ENCODE peak calls at places on chromosomes 2 and 18, in six cellular contexts. H is upper lobe of left lung, F is spleen, Z is HCT116, Y is GM12891, L is K562. K is an unnamed sample.

GRCh38 chr2:38095996-38096861 is 20.3 kb upstream of the CYP1B1 start:
- DNase-seq in L (no peak), Z (no peak), H (peak), F (no peak), Y (peak), K (peak)

GRCh38 chr2:239278941-239279365 is 121.9 kb downstream of the HDAC4 start:
- DNase-seq in Y (no peak), H (no peak), Z (peak), F (peak), L (no peak), K (no peak)

GRCh38 chr18:7273301-7273911 is 42.5 kb downstream of the LRRC30 start:
- DNase-seq in Z (no peak), Y (no peak), F (peak), H (peak), L (no peak), K (peak)

GRCh38 chr2:176126929-176127768 is 2.4 kb upstream of the HOXD8 start:
- DNase-seq in H (no peak), L (peak), Y (no peak), F (no peak), Z (no peak), K (peak)

GRCh38 chr18:59918320-59918755 is 18.5 kb downstream of the PMAIP1 start:
- DNase-seq in Z (peak), F (peak), H (peak), Y (no peak), L (peak), K (no peak)

GRCh38 chr2:10028988-10029874 is 14.1 kb upstream of the KLF11 start:
- DNase-seq in F (peak), H (peak), Y (peak), Z (no peak), L (peak), K (no peak)

GRCh38 chr18:35511428-35511827 is 13.7 kb upstream of the INO80C start:
- DNase-seq in Y (no peak), L (no peak), Z (no peak), H (no peak), F (no peak), K (no peak)

GRCh38 chr18:36809590-36810381 is 19.0 kb downstream of the TPGS2 start:
- DNase-seq in F (no peak), Z (peak), Y (peak), H (peak), L (peak), K (peak)

GRCh38 chr2:235852528-235852920 is 315.7 kb downstream of the GBX2 start:
- DNase-seq in Z (no peak), H (no peak), F (peak), Y (no peak), L (no peak), K (no peak)

GRCh38 chr18:12774982-12775381 is 72.1 kb downstream of the PSMG2 start:
- DNase-seq in L (no peak), F (no peak), Y (no peak), Z (no peak), H (no peak), K (no peak)

GRCh38 chr2:43414586-43415125 is 181.2 kb downstream of the THADA start:
- DNase-seq in Y (no peak), Z (no peak), F (no peak), H (no peak), L (no peak), K (no peak)

GRCh38 chr2:68491582-68491981 is 24.2 kb downstream of the APLF start:
- DNase-seq in F (no peak), H (no peak), Y (no peak), L (no peak), Z (no peak), K (no peak)
- TF ChIP-seq POLR2A in F (no peak), H (no peak), Y (no peak), L (no peak), Z (no peak), K (no peak)

GRCh38 chr18:77135339-77136075 is 2.9 kb upstream of the MBP start:
- DNase-seq in F (no peak), Z (no peak), Y (no peak), L (no peak), H (peak), K (no peak)

GRCh38 chr18:77137851-77138250 is 5.3 kb upstream of the MBP start:
- DNase-seq in Y (no peak), L (no peak), F (no peak), H (peak), Z (no peak), K (no peak)

GRCh38 chr18:77136076-77136718 is 3.6 kb upstream of the MBP start:
- DNase-seq in Y (no peak), L (no peak), F (peak), Z (no peak), H (no peak), K (no peak)

GRCh38 chr18:77138270-77138669 is 5.7 kb upstream of the MBP start:
- DNase-seq in L (no peak), Z (no peak), Y (no peak), F (no peak), H (peak), K (peak)

GRCh38 chr18:77136871-77137665 is 4.5 kb upstream of the MBP start:
- DNase-seq in H (no peak), Z (no peak), L (no peak), Y (no peak), F (no peak), K (no peak)
- TF ChIP-seq POLR2AphosphoS5 in H (no peak), Z (no peak), L (no peak), Y (no peak), F (no peak), K (no peak)

DNA sequence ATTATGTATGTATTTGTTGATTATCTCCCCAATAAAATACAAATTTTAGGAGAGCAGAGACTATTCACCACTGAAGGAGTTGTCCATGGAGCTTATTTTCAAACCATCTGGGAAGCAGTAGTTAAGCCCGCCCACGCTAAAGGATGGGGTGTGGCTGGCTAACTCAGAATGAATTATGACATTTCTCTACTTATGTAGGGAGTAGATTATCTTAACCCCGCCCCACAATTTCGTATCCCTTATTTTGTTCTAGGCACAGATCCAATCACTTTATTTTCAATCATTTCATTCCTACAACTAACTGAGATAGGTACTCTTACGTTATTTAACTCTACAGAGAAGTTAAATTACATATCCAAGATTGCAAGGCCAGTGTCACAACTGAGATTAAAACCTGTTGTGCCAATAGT is 1.4 kb upstream of the LAPTM4A start:
- DNase-seq in Y (no peak), L (peak), F (no peak), H (peak), Z (peak), K (peak)
- TF ChIP-seq POLR2A in Y (no peak), L (no peak), F (no peak), H (no peak), Z (no peak), K (no peak)

DNA sequence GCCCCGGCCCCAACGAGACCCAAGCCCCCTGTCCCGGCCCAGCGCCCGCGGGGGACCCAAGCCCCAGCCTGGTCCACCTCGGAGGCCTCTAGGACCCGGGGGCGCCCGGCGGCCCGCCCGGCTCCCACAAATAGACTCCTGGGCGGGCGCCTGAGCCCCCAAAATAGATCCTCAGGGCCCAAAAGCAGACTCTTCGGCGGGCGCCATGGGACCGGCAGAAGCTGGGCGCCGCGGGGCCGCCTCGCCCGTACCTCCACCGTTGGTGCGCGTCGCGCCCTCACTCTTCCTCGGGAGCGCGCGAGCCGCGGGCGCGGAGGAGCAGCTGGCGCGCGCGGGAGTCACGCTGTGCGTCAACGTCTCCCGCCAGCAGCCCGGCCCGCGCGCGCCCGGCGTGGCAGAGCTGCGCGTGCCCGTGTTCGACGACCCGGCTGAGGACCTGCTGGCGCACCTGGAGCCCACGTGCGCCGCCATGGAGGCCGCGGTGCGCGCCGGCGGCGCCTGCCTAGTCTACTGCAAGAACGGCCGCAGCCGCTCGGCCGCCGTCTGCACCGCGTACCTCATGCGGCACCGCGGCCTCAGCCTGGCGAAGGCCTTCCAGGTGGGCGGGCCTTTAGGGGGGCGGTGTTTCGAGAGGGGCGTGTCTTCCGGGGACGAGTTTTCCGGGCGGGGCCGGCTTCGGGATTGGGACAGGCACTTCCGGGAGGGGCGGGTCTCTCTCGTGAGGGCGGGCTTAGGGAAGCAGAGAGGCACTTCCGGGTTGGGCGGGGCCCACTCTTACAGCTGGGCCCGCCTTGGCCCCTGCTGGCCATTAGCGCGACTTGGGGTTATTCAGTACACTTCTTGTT is 545 bp downstream of the DUSP28 start:
- DNase-seq in F (peak), H (peak), Z (peak), Y (peak), L (peak), K (peak)
- TF ChIP-seq POLR2AphosphoS5 in F (peak), H (peak), Z (peak), Y (peak), L (no peak), K (peak)

GRCh38 chr2:98445167-98445522 is 487 bp downstream of the INPP4A start:
- DNase-seq in Z (no peak), H (no peak), Y (no peak), F (peak), L (no peak), K (no peak)

GRCh38 chr2:98445708-98446577 is 1.3 kb downstream of the INPP4A start:
- DNase-seq in Y (no peak), H (no peak), Z (no peak), L (peak), F (no peak), K (no peak)

GRCh38 chr2:98442488-98442887 is 2.2 kb upstream of the INPP4A start:
- DNase-seq in Y (no peak), H (no peak), L (no peak), Z (no peak), F (no peak), K (no peak)

GRCh38 chr2:98446850-98447249 is 2.2 kb downstream of the INPP4A start:
- DNase-seq in Y (no peak), L (no peak), Z (no peak), F (no peak), H (no peak), K (no peak)

GRCh38 chr2:98444436-98445166 is at the start of gene INPP4A:
- DNase-seq in H (peak), F (peak), Z (peak), L (peak), Y (peak), K (peak)
- TF ChIP-seq POLR2A in H (no peak), F (no peak), Z (peak), L (peak), Y (no peak), K (peak)

GRCh38 chr2:197515798-197516761 is at the start of gene MOB4:
- DNase-seq in H (peak), Z (peak), L (peak), Y (peak), F (peak), K (peak)
- TF ChIP-seq POLR2AphosphoS5 in H (peak), Z (peak), L (peak), Y (peak), F (peak), K (peak)

GRCh38 chr2:231604685-231605606 is 12.3 kb downstream of the TEX44 start:
- DNase-seq in H (peak), L (peak), Y (peak), Z (peak), F (peak), K (peak)

GRCh38 chr2:231605607-231606091 is 13.0 kb downstream of the TEX44 start:
- DNase-seq in Y (no peak), H (no peak), Z (no peak), L (no peak), F (peak), K (no peak)

GRCh38 chr2:231602874-231603467 is 10.3 kb downstream of the TEX44 start:
- DNase-seq in L (no peak), H (no peak), F (no peak), Z (no peak), Y (no peak), K (no peak)

GRCh38 chr2:231601356-231602229 is 8.9 kb downstream of the TEX44 start:
- DNase-seq in H (peak), Y (peak), F (peak), Z (peak), L (peak), K (peak)

GRCh38 chr2:231604101-231604684 is 11.5 kb downstream of the TEX44 start:
- DNase-seq in L (no peak), H (peak), Y (peak), Z (no peak), F (peak), K (peak)
- TF ChIP-seq POLR2A in L (no peak), H (peak), Y (no peak), Z (no peak), F (peak), K (no peak)

DNA sequence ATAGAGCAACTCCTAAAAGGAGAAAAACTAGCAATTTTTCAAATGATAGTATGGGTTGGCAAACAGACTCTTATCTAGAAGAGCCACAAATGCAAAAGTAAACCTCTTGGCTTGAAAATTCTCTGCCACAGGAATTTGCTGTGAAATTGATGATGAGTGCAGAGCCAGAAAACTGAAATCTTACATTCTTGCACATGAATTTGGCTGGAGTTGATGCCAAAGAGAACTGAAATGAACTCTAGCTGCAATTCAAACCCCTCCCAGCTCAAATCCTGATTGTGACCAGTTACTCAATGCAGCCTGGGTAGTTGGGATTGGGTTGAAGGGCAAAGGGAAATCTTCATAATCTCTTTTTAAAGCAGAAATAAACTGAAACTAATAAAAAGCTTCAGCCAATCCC is 266.6 kb downstream of the PDE11A start:
- DNase-seq in L (no peak), F (no peak), Z (no peak), Y (no peak), H (no peak), K (no peak)
- TF ChIP-seq POLR2AphosphoS5 in L (no peak), F (no peak), Z (no peak), Y (no peak), H (no peak), K (no peak)

K was measured in prostate gland.